ENCODE peak calls at places on chromosomes 7 and 10, in five cellular contexts. A is activated T-helper 1 cell treated with anti-CD3 and anti-CD28 coated beads, Interleukin-2, amount 50 U/mL, for 16 hours; O is KBM-7; C is AG04449; I is H7. E is an unnamed sample.
A peak's percentile ranks its signal among the peaks of the same experiment; 100 is the strongest.

GRCh38 chr10:6473430-6473829 is 106.6 kb downstream of the PRKCQ start:
- DNase-seq in I (no peak), O (peak; percentile 93), C (no peak), A (peak; percentile 22), E (no peak)

GRCh38 chr7:44105832-44106231 is 1.7 kb downstream of the AEBP1 start:
- DNase-seq in A (no peak), O (no peak), C (no peak), I (no peak), E (no peak)

GRCh38 chr10:80289451-80290287 is at the start of gene MAT1A:
- DNase-seq in I (peak; percentile 73), A (no peak), O (no peak), C (no peak), E (no peak)

GRCh38 chr10:112271982-112272381 is 11.2 kb upstream of the TECTB start:
- DNase-seq in I (no peak), O (no peak), A (no peak), C (peak; percentile 66), E (no peak)

GRCh38 chr7:158187055-158187770 is 400.4 kb downstream of the PTPRN2 start:
- DNase-seq in A (no peak), I (no peak), C (no peak), O (no peak), E (no peak)

GRCh38 chr7:55429835-55430499 is 64.8 kb downstream of the LANCL2 start:
- DNase-seq in C (no peak), A (no peak), O (no peak), I (no peak), E (no peak)

GRCh38 chr10:60490013-60490412 is 100.3 kb upstream of the ANK3 start:
- DNase-seq in C (peak; percentile 47), O (no peak), I (no peak), A (no peak), E (no peak)

GRCh38 chr7:2757361-2757903 is 69.4 kb downstream of the AMZ1 start:
- DNase-seq in O (no peak), C (no peak), A (no peak), I (no peak), E (no peak)